ENCODE peak calls at places on chromosomes 11 and 22, in five cellular contexts. A, S, X, V and F are unnamed samples.

GRCh38 chr22:40414838-40415505 is 44.6 kb downstream of the SGSM3 start:
- DNase-seq in A (no peak), X (no peak), V (no peak), S (no peak), F (no peak)

GRCh38 chr11:18853086-18853720 is 61.6 kb upstream of the PTPN5 start:
- DNase-seq in V (no peak), X (no peak), S (no peak), A (peak), F (no peak)

GRCh38 chr11:71192629-71193028 is 59.7 kb downstream of the SHANK2 start:
- DNase-seq in A (no peak), X (no peak), S (no peak), V (no peak), F (no peak)

GRCh38 chr22:42156121-42156520 is 25.5 kb upstream of the CYP2D6 start:
- DNase-seq in X (no peak), V (no peak), A (no peak), S (no peak), F (no peak)

GRCh38 chr11:1516273-1517067 is 29.9 kb upstream of the MOB2 start:
- DNase-seq in X (no peak), V (no peak), A (no peak), S (no peak), F (no peak)

GRCh38 chr11:131910491-131911387 is 540.3 kb downstream of the NTM start:
- DNase-seq in S (no peak), A (no peak), X (no peak), V (no peak), F (no peak)

GRCh38 chr11:60625262-60625661 is 74.2 kb upstream of the MS4A8 start:
- DNase-seq in S (no peak), V (no peak), X (no peak), A (no peak), F (no peak)

GRCh38 chr22:35835998-35836691 is 118.5 kb downstream of the APOL5 start:
- DNase-seq in V (no peak), S (no peak), A (peak), X (no peak), F (peak)

GRCh38 chr11:94516725-94517124 is 4.5 kb downstream of the C11orf97 start:
- DNase-seq in V (no peak), X (no peak), S (no peak), A (no peak), F (no peak)

GRCh38 chr22:36465232-36466021 is 16.0 kb downstream of the TXN2 start:
- DNase-seq in A (no peak), X (no peak), V (no peak), S (no peak), F (no peak)

GRCh38 chr11:36364551-36364950 is 68.5 kb downstream of the PRR5L start:
- DNase-seq in A (no peak), V (no peak), S (no peak), X (no peak), F (no peak)

GRCh38 chr11:134599180-134599810 is 187.3 kb upstream of the B3GAT1 start:
- DNase-seq in V (no peak), S (no peak), A (no peak), X (no peak), F (no peak)

GRCh38 chr11:118151421-118151820 is 1.2 kb downstream of the SCN4B start:
- DNase-seq in S (no peak), X (no peak), A (no peak), V (no peak), F (no peak)

GRCh38 chr11:22491826-22492225 is 133.8 kb downstream of the FANCF start:
- DNase-seq in X (no peak), A (peak), V (no peak), S (no peak), F (peak)

GRCh38 chr11:63841554-63841953 is 2.6 kb downstream of the MARK2 start:
- DNase-seq in A (no peak), S (no peak), X (no peak), V (no peak), F (no peak)

GRCh38 chr11:2369896-2370295 is 7.2 kb upstream of the CD81 start:
- DNase-seq in X (no peak), S (no peak), V (no peak), A (no peak), F (no peak)

GRCh38 chr11:130785376-130786110 is 130.7 kb downstream of the SNX19 start:
- DNase-seq in X (no peak), S (no peak), V (no peak), A (no peak), F (no peak)

GRCh38 chr11:550021-550745 is 10.4 kb downstream of the LMNTD2 start:
- DNase-seq in A (no peak), V (no peak), S (no peak), X (no peak), F (no peak)

GRCh38 chr11:74948546-74948897 is 369 bp downstream of the XRRA1 start:
- DNase-seq in A (no peak), V (no peak), X (no peak), S (no peak), F (no peak)

GRCh38 chr11:130813196-130813595 is 103.1 kb downstream of the SNX19 start:
- DNase-seq in X (no peak), S (no peak), A (no peak), V (no peak), F (no peak)

GRCh38 chr22:21009638-21010425 is 5.1 kb upstream of the P2RX6 start:
- DNase-seq in S (no peak), X (no peak), V (no peak), A (no peak), F (no peak)

GRCh38 chr11:13993096-13993760 is 30.7 kb downstream of the SPON1 start:
- DNase-seq in X (no peak), V (no peak), S (no peak), A (no peak), F (no peak)

GRCh38 chr22:25153961-25154685 is 45.5 kb upstream of the CRYBB3 start:
- DNase-seq in X (no peak), V (no peak), A (no peak), S (peak), F (no peak)

GRCh38 chr22:19080853-19081252 is 41.4 kb downstream of the DGCR2 start:
- DNase-seq in V (no peak), S (no peak), X (no peak), A (no peak), F (no peak)

GRCh38 chr11:82547163-82547560 is 186.5 kb downstream of the FAM181B start:
- DNase-seq in V (no peak), S (no peak), A (no peak), X (no peak), F (no peak)

GRCh38 chr22:26406118-26406517 is 22.9 kb upstream of the ASPHD2 start:
- DNase-seq in A (no peak), X (no peak), V (no peak), S (no peak), F (no peak)

GRCh38 chr11:76410771-76411423 is 29.8 kb downstream of the GVQW3 start:
- DNase-seq in A (no peak), S (no peak), X (no peak), V (no peak), F (no peak)

GRCh38 chr22:43273902-43274484 is 69.2 kb downstream of the SCUBE1 start:
- DNase-seq in S (no peak), A (peak), X (peak), V (peak), F (peak)

GRCh38 chr11:11849127-11849746 is 7.5 kb downstream of the USP47 start:
- DNase-seq in A (peak), X (peak), V (peak), S (no peak), F (no peak)

GRCh38 chr11:57179701-57180100 is 2.1 kb upstream of the LRRC55 start:
- DNase-seq in X (no peak), A (no peak), V (no peak), S (no peak), F (peak)

GRCh38 chr11:2742611-2743426 is 43.0 kb upstream of the KCNQ1OT1 start:
- DNase-seq in V (no peak), X (no peak), S (peak), A (no peak), F (no peak)